ENCODE peak calls at places on chromosomes 1 and 21, in ten cellular contexts. One of them, this sample, is unnamed.

GRCh38 chr1:18266391-18266790 is 158.8 kb downstream of the IGSF21 start:
- DNase-seq in tibial nerve: no peak
- DNase-seq in body of pancreas: no peak
- DNase-seq in right cardiac atrium: no peak
- DNase-seq in naive thymus-derived CD4-positive, alpha-beta T cell: no peak
- DNase-seq in colonic mucosa: no peak
- DNase-seq in fibroblast of the aortic adventitia: no peak
- DNase-seq in H7: no peak
- DNase-seq in spleen: peak; percentile 43
- DNase-seq in A549: no peak
- DNase-seq in this sample: no peak

GRCh38 chr1:1118893-1119220 is 3.0 kb upstream of the C1orf159 start:
- DNase-seq in tibial nerve: no peak
- DNase-seq in body of pancreas: no peak
- DNase-seq in right cardiac atrium: peak; percentile 35
- DNase-seq in naive thymus-derived CD4-positive, alpha-beta T cell: no peak
- DNase-seq in colonic mucosa: no peak
- DNase-seq in fibroblast of the aortic adventitia: no peak
- DNase-seq in H7: no peak
- DNase-seq in spleen: peak; percentile 72
- DNase-seq in A549: no peak
- DNase-seq in this sample: no peak

GRCh38 chr1:19083081-19083480 is 126.6 kb upstream of the IFFO2 start:
- DNase-seq in tibial nerve: no peak
- DNase-seq in body of pancreas: no peak
- DNase-seq in right cardiac atrium: no peak
- DNase-seq in naive thymus-derived CD4-positive, alpha-beta T cell: no peak
- DNase-seq in colonic mucosa: no peak
- DNase-seq in fibroblast of the aortic adventitia: peak; percentile 84
- DNase-seq in H7: no peak
- DNase-seq in spleen: no peak
- DNase-seq in A549: no peak
- DNase-seq in this sample: peak; percentile 24

GRCh38 chr1:62229932-62230331 is 35.3 kb downstream of the L1TD1 start:
- DNase-seq in tibial nerve: no peak
- DNase-seq in body of pancreas: no peak
- DNase-seq in right cardiac atrium: no peak
- DNase-seq in naive thymus-derived CD4-positive, alpha-beta T cell: no peak
- DNase-seq in colonic mucosa: no peak
- DNase-seq in fibroblast of the aortic adventitia: no peak
- DNase-seq in H7: no peak
- DNase-seq in spleen: no peak
- DNase-seq in A549: no peak
- DNase-seq in this sample: no peak

GRCh38 chr21:41800425-41801186 is 33.8 kb upstream of the RIPK4 start:
- DNase-seq in tibial nerve: no peak
- DNase-seq in body of pancreas: no peak
- DNase-seq in right cardiac atrium: no peak
- DNase-seq in naive thymus-derived CD4-positive, alpha-beta T cell: no peak
- DNase-seq in colonic mucosa: no peak
- DNase-seq in fibroblast of the aortic adventitia: no peak
- DNase-seq in H7: no peak
- DNase-seq in spleen: no peak
- DNase-seq in A549: no peak
- DNase-seq in this sample: no peak

GRCh38 chr1:42968654-42969053 is 10.0 kb upstream of the SLC2A1 start:
- DNase-seq in tibial nerve: no peak
- DNase-seq in body of pancreas: no peak
- DNase-seq in right cardiac atrium: no peak
- DNase-seq in naive thymus-derived CD4-positive, alpha-beta T cell: no peak
- DNase-seq in colonic mucosa: no peak
- DNase-seq in fibroblast of the aortic adventitia: no peak
- DNase-seq in H7: no peak
- DNase-seq in spleen: no peak
- DNase-seq in A549: no peak
- DNase-seq in this sample: no peak

GRCh38 chr1:224623310-224623714 is 7.2 kb downstream of the CNIH3 start:
- DNase-seq in tibial nerve: no peak
- DNase-seq in body of pancreas: no peak
- DNase-seq in right cardiac atrium: no peak
- DNase-seq in naive thymus-derived CD4-positive, alpha-beta T cell: no peak
- DNase-seq in colonic mucosa: no peak
- DNase-seq in fibroblast of the aortic adventitia: no peak
- DNase-seq in H7: no peak
- DNase-seq in spleen: no peak
- DNase-seq in A549: no peak
- DNase-seq in this sample: no peak

GRCh38 chr1:112304151-112304550 is 91.9 kb upstream of the CTTNBP2NL start:
- DNase-seq in tibial nerve: no peak
- DNase-seq in body of pancreas: no peak
- DNase-seq in right cardiac atrium: no peak
- DNase-seq in naive thymus-derived CD4-positive, alpha-beta T cell: no peak
- DNase-seq in colonic mucosa: no peak
- DNase-seq in fibroblast of the aortic adventitia: no peak
- DNase-seq in H7: no peak
- DNase-seq in spleen: no peak
- DNase-seq in A549: no peak
- DNase-seq in this sample: no peak

GRCh38 chr1:31715097-31715872 is 11.5 kb upstream of the COL16A1 start:
- DNase-seq in tibial nerve: peak; percentile 93
- DNase-seq in body of pancreas: peak; percentile 67
- DNase-seq in right cardiac atrium: peak; percentile 99
- DNase-seq in naive thymus-derived CD4-positive, alpha-beta T cell: peak; percentile 45
- DNase-seq in colonic mucosa: peak; percentile 97
- DNase-seq in fibroblast of the aortic adventitia: peak; percentile 93
- DNase-seq in H7: peak; percentile 98
- DNase-seq in spleen: peak; percentile 87
- DNase-seq in A549: peak; percentile 93
- DNase-seq in this sample: no peak

GRCh38 chr1:234525156-234525774 is 46.3 kb upstream of the TARBP1 start:
- DNase-seq in tibial nerve: no peak
- DNase-seq in body of pancreas: no peak
- DNase-seq in right cardiac atrium: no peak
- DNase-seq in naive thymus-derived CD4-positive, alpha-beta T cell: no peak
- DNase-seq in colonic mucosa: no peak
- DNase-seq in fibroblast of the aortic adventitia: no peak
- DNase-seq in H7: no peak
- DNase-seq in spleen: no peak
- DNase-seq in A549: no peak
- DNase-seq in this sample: no peak

GRCh38 chr1:17502326-17502778 is 37.1 kb upstream of the ARHGEF10L start:
- DNase-seq in tibial nerve: peak; percentile 84
- DNase-seq in body of pancreas: peak; percentile 89
- DNase-seq in right cardiac atrium: peak; percentile 95
- DNase-seq in naive thymus-derived CD4-positive, alpha-beta T cell: peak; percentile 63
- DNase-seq in colonic mucosa: peak; percentile 94
- DNase-seq in fibroblast of the aortic adventitia: peak; percentile 93
- DNase-seq in H7: peak; percentile 91
- DNase-seq in spleen: peak; percentile 89
- DNase-seq in A549: peak; percentile 68
- DNase-seq in this sample: peak; percentile 46

GRCh38 chr1:156106624-156107488 is 7.7 kb upstream of the LMNA start:
- DNase-seq in tibial nerve: no peak
- DNase-seq in body of pancreas: peak; percentile 50
- DNase-seq in right cardiac atrium: peak; percentile 62
- DNase-seq in naive thymus-derived CD4-positive, alpha-beta T cell: no peak
- DNase-seq in colonic mucosa: peak; percentile 35
- DNase-seq in fibroblast of the aortic adventitia: peak; percentile 58
- DNase-seq in H7: peak; percentile 89
- DNase-seq in spleen: no peak
- DNase-seq in A549: peak; percentile 73
- DNase-seq in this sample: no peak

GRCh38 chr21:35002879-35003722 is 46.0 kb downstream of the RUNX1 start:
- DNase-seq in tibial nerve: no peak
- DNase-seq in body of pancreas: no peak
- DNase-seq in right cardiac atrium: no peak
- DNase-seq in naive thymus-derived CD4-positive, alpha-beta T cell: no peak
- DNase-seq in colonic mucosa: no peak
- DNase-seq in fibroblast of the aortic adventitia: peak; percentile 83
- DNase-seq in H7: no peak
- DNase-seq in spleen: no peak
- DNase-seq in A549: no peak
- DNase-seq in this sample: no peak

GRCh38 chr1:222815367-222815765 is 527 bp downstream of the DISP1 start:
- DNase-seq in tibial nerve: no peak
- DNase-seq in body of pancreas: no peak
- DNase-seq in right cardiac atrium: no peak
- DNase-seq in naive thymus-derived CD4-positive, alpha-beta T cell: peak; percentile 71
- DNase-seq in colonic mucosa: peak; percentile 66
- DNase-seq in fibroblast of the aortic adventitia: peak; percentile 37
- DNase-seq in H7: no peak
- DNase-seq in spleen: no peak
- DNase-seq in A549: peak; percentile 56
- DNase-seq in this sample: no peak

GRCh38 chr1:211133393-211133840 is 531 bp downstream of the KCNH1 start:
- DNase-seq in tibial nerve: no peak
- DNase-seq in body of pancreas: no peak
- DNase-seq in right cardiac atrium: peak; percentile 42
- DNase-seq in naive thymus-derived CD4-positive, alpha-beta T cell: no peak
- DNase-seq in colonic mucosa: no peak
- DNase-seq in fibroblast of the aortic adventitia: no peak
- DNase-seq in H7: peak; percentile 72
- DNase-seq in spleen: peak; percentile 72
- DNase-seq in A549: no peak
- DNase-seq in this sample: no peak

GRCh38 chr1:34985063-34985770 is at the start of gene TMEM35B:
- DNase-seq in tibial nerve: peak; percentile 41
- DNase-seq in body of pancreas: peak; percentile 65
- DNase-seq in right cardiac atrium: peak; percentile 92
- DNase-seq in naive thymus-derived CD4-positive, alpha-beta T cell: peak; percentile 83
- DNase-seq in colonic mucosa: peak; percentile 78
- DNase-seq in fibroblast of the aortic adventitia: peak; percentile 47
- DNase-seq in H7: peak; percentile 81
- DNase-seq in spleen: peak; percentile 95
- DNase-seq in A549: peak; percentile 33
- DNase-seq in this sample: peak; percentile 47

DNA sequence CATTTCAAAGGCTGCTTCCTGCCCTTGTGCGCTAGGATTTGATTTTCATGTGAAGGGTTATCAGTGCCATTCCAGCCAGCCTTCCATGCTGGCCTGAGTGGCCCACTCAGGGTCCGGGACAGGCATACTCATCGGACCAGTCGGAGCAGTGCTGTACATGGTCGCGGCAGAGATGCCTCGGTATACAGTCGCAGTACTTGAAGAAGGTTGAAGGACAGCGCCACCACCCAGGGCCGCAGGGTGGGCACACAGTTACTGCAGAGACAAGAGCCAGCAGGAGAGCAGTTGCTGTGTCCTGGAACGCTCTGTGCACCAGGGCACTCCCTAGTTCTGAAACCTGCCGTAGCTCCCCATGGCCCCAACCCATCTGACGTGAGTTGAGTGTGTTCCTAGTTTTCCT is 9.1 kb downstream of the LDLRAD1 start:
- DNase-seq in tibial nerve: no peak
- DNase-seq in body of pancreas: no peak
- DNase-seq in right cardiac atrium: no peak
- DNase-seq in naive thymus-derived CD4-positive, alpha-beta T cell: no peak
- DNase-seq in colonic mucosa: no peak
- DNase-seq in fibroblast of the aortic adventitia: no peak
- DNase-seq in H7: no peak
- DNase-seq in spleen: no peak
- DNase-seq in A549: no peak
- DNase-seq in this sample: no peak
- H3K4me3 ChIP-seq in tibial nerve: no peak overlapping the region
- H3K4me3 ChIP-seq in body of pancreas: no peak overlapping the region
- H3K4me3 ChIP-seq in right cardiac atrium: no peak overlapping the region
- H3K4me3 ChIP-seq in naive thymus-derived CD4-positive, alpha-beta T cell: no peak overlapping the region
- H3K4me3 ChIP-seq in colonic mucosa: no peak overlapping the region
- H3K4me3 ChIP-seq in fibroblast of the aortic adventitia: no peak overlapping the region
- H3K4me3 ChIP-seq in H7: no peak overlapping the region
- H3K4me3 ChIP-seq in spleen: no peak overlapping the region
- H3K4me3 ChIP-seq in A549: no peak overlapping the region
- H3K4me3 ChIP-seq in this sample: no peak overlapping the region

DNA sequence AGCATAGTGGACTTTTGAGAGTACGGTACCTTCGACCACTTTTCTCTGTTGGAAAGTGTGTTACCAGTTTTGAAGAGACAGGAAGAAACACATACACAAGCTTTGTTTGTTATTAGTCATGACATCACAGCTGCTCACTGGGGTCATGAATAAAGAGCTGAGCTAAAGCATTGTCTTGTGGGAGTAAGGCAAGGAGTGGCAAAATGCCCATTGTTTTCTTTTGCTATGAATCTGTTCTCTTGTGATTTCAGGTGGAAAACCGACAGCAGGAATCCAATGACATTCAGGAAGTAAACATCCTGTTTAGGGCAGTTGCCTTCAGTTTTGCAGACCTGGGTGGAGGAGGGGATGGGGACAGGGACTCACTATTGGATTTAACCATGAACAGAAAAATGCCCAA is 66.2 kb downstream of the RGL1 start:
- DNase-seq in tibial nerve: no peak
- DNase-seq in body of pancreas: no peak
- DNase-seq in right cardiac atrium: no peak
- DNase-seq in naive thymus-derived CD4-positive, alpha-beta T cell: no peak
- DNase-seq in colonic mucosa: no peak
- DNase-seq in fibroblast of the aortic adventitia: peak; percentile 75
- DNase-seq in H7: no peak
- DNase-seq in spleen: no peak
- DNase-seq in A549: peak; percentile 65
- DNase-seq in this sample: no peak
- H3K4me3 ChIP-seq in tibial nerve: no peak overlapping the region
- H3K4me3 ChIP-seq in body of pancreas: no peak overlapping the region
- H3K4me3 ChIP-seq in right cardiac atrium: no peak overlapping the region
- H3K4me3 ChIP-seq in naive thymus-derived CD4-positive, alpha-beta T cell: no peak overlapping the region
- H3K4me3 ChIP-seq in colonic mucosa: no peak overlapping the region
- H3K4me3 ChIP-seq in fibroblast of the aortic adventitia: no peak overlapping the region
- H3K4me3 ChIP-seq in H7: no peak overlapping the region
- H3K4me3 ChIP-seq in spleen: no peak overlapping the region
- H3K4me3 ChIP-seq in A549: no peak overlapping the region
- H3K4me3 ChIP-seq in this sample: no peak overlapping the region

DNA sequence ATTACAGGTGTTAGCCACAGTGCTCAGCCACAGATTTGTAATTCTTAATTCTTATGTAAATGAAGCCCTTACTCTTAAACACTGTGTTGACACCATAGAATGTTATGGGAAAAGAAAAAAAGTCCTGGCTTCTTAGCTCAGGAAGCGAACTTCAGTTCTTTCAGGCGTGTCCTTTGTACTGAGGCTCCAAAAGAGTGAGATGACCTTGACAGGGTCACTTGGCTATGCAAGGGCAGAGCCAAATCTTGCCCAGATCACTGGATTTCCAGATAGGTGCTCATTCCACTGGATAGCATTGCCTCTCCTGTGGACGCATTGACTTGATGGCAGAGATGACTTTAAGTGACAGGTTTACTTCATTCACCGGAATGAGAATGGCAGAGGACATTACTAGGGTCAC is 4.8 kb downstream of the NFYC start:
- DNase-seq in tibial nerve: no peak
- DNase-seq in body of pancreas: no peak
- DNase-seq in right cardiac atrium: no peak
- DNase-seq in naive thymus-derived CD4-positive, alpha-beta T cell: no peak
- DNase-seq in colonic mucosa: no peak
- DNase-seq in fibroblast of the aortic adventitia: no peak
- DNase-seq in H7: no peak
- DNase-seq in spleen: no peak
- DNase-seq in A549: no peak
- DNase-seq in this sample: no peak
- H3K4me3 ChIP-seq in tibial nerve: no peak overlapping the region
- H3K4me3 ChIP-seq in body of pancreas: no peak overlapping the region
- H3K4me3 ChIP-seq in right cardiac atrium: no peak overlapping the region
- H3K4me3 ChIP-seq in naive thymus-derived CD4-positive, alpha-beta T cell: no peak overlapping the region
- H3K4me3 ChIP-seq in colonic mucosa: no peak overlapping the region
- H3K4me3 ChIP-seq in fibroblast of the aortic adventitia: no peak overlapping the region
- H3K4me3 ChIP-seq in H7: no peak overlapping the region
- H3K4me3 ChIP-seq in spleen: no peak overlapping the region
- H3K4me3 ChIP-seq in A549: no peak overlapping the region
- H3K4me3 ChIP-seq in this sample: no peak overlapping the region

GRCh38 chr1:160095382-160096105 is 2.9 kb downstream of the IGSF8 start:
- DNase-seq in tibial nerve: no peak
- DNase-seq in body of pancreas: no peak
- DNase-seq in right cardiac atrium: no peak
- DNase-seq in naive thymus-derived CD4-positive, alpha-beta T cell: no peak
- DNase-seq in colonic mucosa: no peak
- DNase-seq in fibroblast of the aortic adventitia: no peak
- DNase-seq in H7: peak; percentile 90
- DNase-seq in spleen: peak; percentile 66
- DNase-seq in A549: no peak
- DNase-seq in this sample: no peak
- H3K4me3 ChIP-seq in tibial nerve: no peak overlapping the region
- H3K4me3 ChIP-seq in body of pancreas: no peak overlapping the region
- H3K4me3 ChIP-seq in right cardiac atrium: no peak overlapping the region
- H3K4me3 ChIP-seq in naive thymus-derived CD4-positive, alpha-beta T cell: no peak overlapping the region
- H3K4me3 ChIP-seq in colonic mucosa: no peak overlapping the region
- H3K4me3 ChIP-seq in fibroblast of the aortic adventitia: no peak overlapping the region
- H3K4me3 ChIP-seq in H7: no peak overlapping the region
- H3K4me3 ChIP-seq in spleen: no peak overlapping the region
- H3K4me3 ChIP-seq in A549: no peak overlapping the region
- H3K4me3 ChIP-seq in this sample: no peak overlapping the region